ENCODE peak calls at places on chromosomes 4 and X, in eight cellular contexts. Z is neural progenitor cell, B is lower leg skin, J is right lobe of liver, T is bronchial epithelial cell, U is tibial artery, S is left ventricle myocardium inferior, X is GM23248. N is an unnamed sample.
A peak's percentile ranks its signal among the peaks of the same experiment; 100 is the strongest.

GRCh38 chrX:150465856-150466775 is 102.3 kb upstream of the MTM1 start:
- DNase-seq in S (no peak), Z (no peak), T (no peak), U (peak; percentile 62), B (no peak), X (no peak), J (no peak), N (no peak)

GRCh38 chr4:48913346-48913745 is 6.8 kb upstream of the OCIAD2 start:
- DNase-seq in J (no peak), T (peak; percentile 97), B (no peak), U (no peak), Z (no peak), S (no peak), X (peak; percentile 90), N (no peak)

GRCh38 chrX:97026406-97026805 is 142.7 kb downstream of the RPA4 start:
- DNase-seq in T (no peak), S (no peak), Z (peak; percentile 72), X (peak; percentile 1), U (no peak), J (no peak), B (no peak), N (no peak)

GRCh38 chrX:54423161-54423888 is 16.9 kb upstream of the TSR2 start:
- DNase-seq in S (no peak), Z (peak; percentile 63), X (no peak), T (no peak), U (no peak), B (no peak), J (no peak), N (no peak)

GRCh38 chr4:137621056-137621455 is 88.8 kb upstream of the PCDH18 start:
- DNase-seq in U (no peak), T (no peak), B (no peak), J (no peak), X (no peak), Z (peak; percentile 71), S (no peak), N (no peak)

GRCh38 chr4:41044791-41045190 is 169.6 kb downstream of the APBB2 start:
- DNase-seq in T (no peak), Z (no peak), B (no peak), S (no peak), U (no peak), X (no peak), J (no peak), N (no peak)

GRCh38 chr4:156784970-156785369 is 186.6 kb downstream of the PDGFC start:
- DNase-seq in T (no peak), U (no peak), X (no peak), S (no peak), Z (no peak), B (no peak), J (no peak), N (no peak)

GRCh38 chrX:134377537-134377936 is 82.4 kb upstream of the HPRT1 start:
- DNase-seq in B (no peak), X (peak; percentile 69), U (no peak), S (no peak), J (no peak), Z (peak; percentile 44), T (peak; percentile 34), N (peak; percentile 53)

GRCh38 chrX:15854080-15854655 is 445 bp downstream of the AP1S2 start:
- DNase-seq in T (no peak), S (peak; percentile 57), B (peak; percentile 91), U (peak; percentile 69), X (peak; percentile 44), J (peak; percentile 73), Z (peak; percentile 93), N (peak; percentile 69)

GRCh38 chr4:108114503-108114902 is 54.2 kb downstream of the LEF1 start:
- DNase-seq in Z (peak; percentile 8), U (no peak), T (peak; percentile 35), B (no peak), X (no peak), S (no peak), J (no peak), N (no peak)

GRCh38 chrX:118350221-118350620 is 4.3 kb downstream of the WDR44 start:
- DNase-seq in S (no peak), J (no peak), B (no peak), U (no peak), X (peak; percentile 58), T (no peak), Z (no peak), N (no peak)

GRCh38 chrX:39470588-39471155 is 627.1 kb downstream of the BCOR start:
- DNase-seq in T (no peak), S (no peak), B (no peak), X (peak; percentile 61), U (no peak), Z (no peak), J (no peak), N (no peak)

GRCh38 chr4:48660347-48660746 is 119.7 kb downstream of the FRYL start:
- DNase-seq in J (no peak), B (no peak), U (no peak), S (no peak), T (no peak), Z (no peak), X (no peak), N (no peak)

GRCh38 chr4:183960912-183961569 is 55.9 kb downstream of the STOX2 start:
- DNase-seq in X (no peak), T (no peak), S (peak; percentile 48), J (no peak), B (no peak), Z (no peak), U (no peak), N (no peak)

GRCh38 chr4:70874268-70875156 is 27.7 kb upstream of the MOB1B start:
- DNase-seq in T (no peak), J (no peak), U (no peak), S (no peak), B (no peak), Z (no peak), X (no peak), N (no peak)

GRCh38 chrX:72663737-72664136 is 50.4 kb downstream of the PHKA1 start:
- DNase-seq in B (no peak), Z (no peak), T (peak; percentile 42), U (no peak), J (no peak), X (no peak), S (no peak), N (no peak)

GRCh38 chr4:121156822-121157769 is 7.0 kb downstream of the TNIP3 start:
- DNase-seq in Z (peak; percentile 77), B (peak; percentile 83), X (peak; percentile 61), J (peak; percentile 34), U (no peak), T (peak; percentile 16), S (peak; percentile 20), N (peak; percentile 50)

GRCh38 chr4:87249620-87250019 is 29.2 kb upstream of the KLHL8 start:
- DNase-seq in U (no peak), T (no peak), X (no peak), Z (no peak), B (no peak), S (no peak), J (no peak), N (no peak)

GRCh38 chr4:11223261-11223660 is 205.4 kb downstream of the HS3ST1 start:
- DNase-seq in T (no peak), S (no peak), B (no peak), U (no peak), J (no peak), Z (peak; percentile 40), X (no peak), N (no peak)

GRCh38 chr4:25361253-25361652 is 15.8 kb upstream of the ANAPC4 start:
- DNase-seq in S (no peak), B (no peak), U (no peak), Z (no peak), T (no peak), X (no peak), J (no peak), N (no peak)

GRCh38 chrX:129798888-129799287 is 19.1 kb downstream of the SASH3 start:
- DNase-seq in X (peak; percentile 7), S (no peak), J (no peak), U (no peak), B (peak; percentile 81), Z (no peak), T (peak; percentile 10), N (no peak)

DNA sequence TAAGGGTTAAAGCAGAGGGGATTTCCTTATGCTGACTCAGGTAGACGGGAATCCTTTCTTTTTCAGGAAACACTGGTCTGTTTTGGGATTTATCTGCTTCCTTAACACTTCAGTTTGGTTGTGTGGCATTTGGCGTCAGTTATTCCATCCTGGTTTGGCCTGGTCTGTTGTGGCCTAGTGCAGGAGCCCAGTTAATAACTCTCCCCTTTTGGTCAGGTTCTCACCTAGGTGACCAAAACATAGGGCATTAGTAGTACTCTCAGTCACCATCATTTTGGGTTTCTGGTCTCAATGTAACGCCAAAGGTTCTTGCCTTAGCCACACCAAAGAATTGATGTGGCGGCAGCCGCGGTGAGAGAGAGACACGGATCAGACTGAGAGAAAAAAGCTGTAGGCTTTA is 39.7 kb upstream of the IL9R start:
- DNase-seq in X (no peak), J (no peak), T (no peak), S (no peak), Z (no peak), U (no peak), B (no peak), N (no peak)
- H3K4me3 ChIP-seq in X (no peak overlapping the region), J (no peak overlapping the region), T (no peak overlapping the region), S (no peak overlapping the region), Z (no peak overlapping the region), U (no peak overlapping the region), B (no peak overlapping the region), N (no peak overlapping the region)

DNA sequence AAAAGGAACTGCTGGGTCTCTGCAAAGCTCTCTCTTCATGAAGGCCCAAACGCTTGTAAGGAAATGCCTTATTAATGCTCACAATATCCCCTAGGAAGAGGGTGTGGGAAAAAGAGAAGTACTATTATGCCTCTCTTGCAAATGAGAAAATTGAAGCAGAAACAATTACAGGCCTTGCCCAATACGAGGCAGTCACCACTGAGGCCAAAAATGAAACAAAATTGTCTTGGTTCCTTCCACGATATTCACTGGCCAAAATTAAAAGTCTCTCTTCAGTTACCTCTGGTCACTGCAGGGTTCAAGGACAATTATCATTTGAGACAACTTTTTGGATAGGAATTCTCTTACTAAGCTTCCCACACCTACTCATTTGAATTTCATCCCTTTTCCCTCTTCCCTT is 3.1 kb downstream of the SCARB2 start:
- DNase-seq in Z (no peak), T (no peak), J (no peak), U (no peak), S (no peak), X (peak; percentile 44), B (no peak), N (no peak)
- H3K4me3 ChIP-seq in Z (no peak overlapping the region), T (no peak overlapping the region), J (peak overlapping the region; percentile 3), U (peak overlapping the region; percentile 0), S (peak overlapping the region; percentile 91), X (peak overlapping the region; percentile 86), B (no peak overlapping the region), N (no peak overlapping the region)

DNA sequence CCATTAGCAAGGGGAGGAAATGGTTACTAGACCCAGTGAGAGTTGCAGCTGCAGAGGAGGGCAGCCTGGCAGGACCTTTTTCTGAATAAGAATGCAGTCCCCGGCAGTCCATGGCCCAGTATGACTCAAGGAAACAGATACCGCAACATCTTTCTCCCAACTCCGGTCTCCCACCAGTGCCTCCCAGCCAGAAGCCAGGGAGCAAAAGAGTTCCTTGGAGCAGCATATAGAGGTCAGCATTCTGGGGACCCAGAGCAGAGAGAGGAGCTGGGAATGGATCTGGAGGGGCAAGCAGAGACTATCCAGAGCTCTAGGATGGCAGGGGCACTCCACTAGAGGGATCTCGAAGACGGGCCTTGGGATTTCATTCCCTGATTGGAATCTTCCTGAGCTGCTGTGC is 339.2 kb upstream of the AADAT start:
- DNase-seq in Z (no peak), U (no peak), T (no peak), S (no peak), J (no peak), B (no peak), X (no peak), N (no peak)
- H3K4me3 ChIP-seq in Z (no peak overlapping the region), U (no peak overlapping the region), T (no peak overlapping the region), S (no peak overlapping the region), J (no peak overlapping the region), B (no peak overlapping the region), X (no peak overlapping the region), N (no peak overlapping the region)

GRCh38 chrX:29641461-29641860 is 573.9 kb upstream of the MAGEB2 start:
- DNase-seq in T (no peak), X (no peak), J (no peak), Z (no peak), S (no peak), B (no peak), U (no peak), N (no peak)
- H3K4me3 ChIP-seq in T (no peak overlapping the region), X (no peak overlapping the region), J (no peak overlapping the region), Z (no peak overlapping the region), S (no peak overlapping the region), B (no peak overlapping the region), U (no peak overlapping the region), N (no peak overlapping the region)